ENCODE peak calls at places on chromosome 14, in seven cellular contexts. L is mucosa of descending colon, D is PC-9, J is sigmoid colon, G is endothelial cell of umbilical vein, B is right lobe of liver, X is tibial artery. F is an unnamed sample.

GRCh38 chr14:100840751-100841444 is 15.0 kb downstream of the MEG3 start:
- DNase-seq in J (no peak), B (no peak), L (no peak), G (no peak), X (peak; percentile 51), D (no peak), F (no peak)

GRCh38 chr14:24861083-24861630 is 188.8 kb downstream of the STXBP6 start:
- DNase-seq in G (no peak), J (no peak), X (no peak), D (peak; percentile 42), B (no peak), L (no peak), F (no peak)

GRCh38 chr14:91533623-91534022 is 23.5 kb upstream of the PPP4R3A start:
- DNase-seq in B (no peak), D (no peak), L (no peak), G (no peak), X (no peak), J (no peak), F (no peak)

GRCh38 chr14:83491091-83491490 is 1957.4 kb upstream of the SEL1L start:
- DNase-seq in G (no peak), L (no peak), X (no peak), B (no peak), J (no peak), D (no peak), F (no peak)

GRCh38 chr14:91127411-91127810 is 13.5 kb downstream of the DGLUCY start:
- DNase-seq in B (peak; percentile 80), J (no peak), G (no peak), D (peak; percentile 87), L (peak; percentile 80), X (no peak), F (peak; percentile 93)

GRCh38 chr14:59189822-59190368 is 1.4 kb downstream of the DAAM1 start:
- DNase-seq in L (peak; percentile 91), J (peak; percentile 95), D (peak; percentile 78), B (peak; percentile 87), X (peak; percentile 94), G (peak; percentile 80), F (peak; percentile 94)

GRCh38 chr14:89349196-89350008 is 67.6 kb downstream of the FOXN3 start:
- DNase-seq in D (no peak), L (no peak), B (peak; percentile 57), J (peak; percentile 81), G (no peak), X (no peak), F (no peak)

GRCh38 chr14:54564071-54564798 is 2.7 kb upstream of the SAMD4A start:
- DNase-seq in D (no peak), B (no peak), J (no peak), X (no peak), G (peak; percentile 73), L (no peak), F (no peak)

GRCh38 chr14:32381869-32382268 is 52.8 kb downstream of the AKAP6 start:
- DNase-seq in D (no peak), X (no peak), G (no peak), L (no peak), B (no peak), J (no peak), F (no peak)

GRCh38 chr14:58638231-58639205 is 756 bp downstream of the DACT1 start:
- DNase-seq in B (peak; percentile 38), X (peak; percentile 68), J (peak; percentile 66), D (no peak), L (peak; percentile 54), G (peak; percentile 26), F (no peak)

GRCh38 chr14:101249676-101250036 is 311.6 kb upstream of the DIO3 start:
- DNase-seq in J (no peak), L (no peak), X (peak; percentile 45), B (no peak), G (no peak), D (no peak), F (no peak)

GRCh38 chr14:83611906-83612305 is 1918.0 kb upstream of the FLRT2 start:
- DNase-seq in J (no peak), L (no peak), G (no peak), B (no peak), D (no peak), X (no peak), F (no peak)

GRCh38 chr14:20848955-20849570 is 42.1 kb upstream of the RNASE3 start:
- DNase-seq in X (no peak), J (no peak), G (no peak), D (no peak), L (no peak), B (no peak), F (no peak)

GRCh38 chr14:81529391-81529790 is 4.3 kb downstream of the SEL1L start:
- DNase-seq in G (no peak), B (no peak), J (no peak), L (no peak), D (no peak), X (no peak), F (no peak)

GRCh38 chr14:71193663-71194062 is 286.4 kb downstream of the PCNX1 start:
- DNase-seq in D (no peak), J (no peak), B (no peak), L (no peak), G (no peak), X (no peak), F (no peak)

GRCh38 chr14:32593290-32593942 is 264.3 kb downstream of the AKAP6 start:
- DNase-seq in D (no peak), L (no peak), J (no peak), X (no peak), B (no peak), G (no peak), F (no peak)

GRCh38 chr14:96811265-96811664 is 14.1 kb downstream of the VRK1 start:
- DNase-seq in L (no peak), J (no peak), X (no peak), G (no peak), D (no peak), B (no peak), F (no peak)

GRCh38 chr14:50092006-50092555 is 24.3 kb downstream of the VCPKMT start:
- DNase-seq in D (no peak), X (no peak), J (no peak), G (no peak), B (no peak), L (no peak), F (no peak)

GRCh38 chr14:96649327-96649601 is 147.1 kb downstream of the PAPOLA start:
- DNase-seq in L (no peak), D (no peak), G (no peak), J (no peak), B (no peak), X (no peak), F (no peak)

GRCh38 chr14:56059054-56059453 is 59.2 kb upstream of the PELI2 start:
- DNase-seq in X (no peak), L (no peak), G (no peak), J (no peak), D (no peak), B (no peak), F (no peak)

GRCh38 chr14:64992328-64992885 is 5.7 kb downstream of the FNTB start:
- DNase-seq in B (no peak), L (no peak), D (no peak), J (no peak), X (no peak), G (no peak), F (no peak)

GRCh38 chr14:102560436-102561261 is 31.8 kb upstream of the RCOR1 start:
- DNase-seq in L (no peak), D (no peak), X (no peak), G (no peak), J (no peak), B (no peak), F (no peak)

GRCh38 chr14:105989746-105990302 is 463.4 kb downstream of the TMEM121 start:
- DNase-seq in X (no peak), L (no peak), D (no peak), G (no peak), J (no peak), B (no peak), F (no peak)
- H3K9me3 ChIP-seq in X (no peaks in the 10 kb centered on the region), L (no peaks in the 10 kb centered on the region), D (no peaks in the 10 kb centered on the region), G (peaks cover 4% of the 10 kb centered on the region), J (no peaks in the 10 kb centered on the region), B (no peaks in the 10 kb centered on the region), F (no peaks in the 10 kb centered on the region)

DNA sequence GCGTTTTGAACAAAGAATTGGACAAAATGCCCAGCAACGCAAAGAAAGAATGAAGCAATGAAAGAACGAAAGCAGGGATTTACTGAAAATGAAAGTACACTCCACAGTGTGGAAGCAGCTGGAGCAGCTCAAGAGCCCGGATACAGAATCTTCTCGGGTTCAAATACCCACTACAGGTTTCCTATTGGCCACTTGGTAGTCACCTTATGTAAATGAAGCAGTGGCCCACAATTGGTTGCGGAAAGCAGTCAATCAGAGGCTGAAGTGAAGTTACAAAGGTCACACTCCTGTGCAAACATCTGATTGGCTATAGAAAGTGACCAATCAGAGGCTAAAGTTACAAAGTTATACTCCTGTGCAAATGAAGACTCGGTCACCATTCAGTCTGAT is 15.0 kb upstream of the PPP1R13B start:
- DNase-seq in J (no peak), L (peak; percentile 3), B (no peak), G (no peak), D (no peak), X (no peak), F (no peak)
- H3K4me3 ChIP-seq in J (no peak overlapping the region), L (no peak overlapping the region), B (peak overlapping the region; percentile 43), G (no peak overlapping the region), D (no peak overlapping the region), X (no peak overlapping the region), F (no peak overlapping the region)

DNA sequence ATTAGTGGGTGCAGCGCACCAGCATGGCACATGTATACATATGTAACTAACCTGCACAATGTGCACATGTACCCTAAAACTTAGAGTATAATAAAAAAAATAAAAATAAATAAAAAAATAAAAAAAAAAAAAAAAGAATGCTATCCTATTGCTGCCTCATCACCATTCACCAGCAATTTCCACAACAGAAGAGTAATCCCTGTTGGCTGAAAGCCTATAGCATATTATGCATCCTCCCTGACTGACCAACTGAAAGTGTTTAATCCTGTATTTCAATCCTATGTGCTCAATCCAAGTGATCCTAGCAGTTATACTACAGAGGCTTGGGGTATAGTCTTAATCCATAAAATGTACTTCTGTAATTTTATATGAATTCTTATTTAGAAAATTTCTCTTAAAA is 18.5 kb downstream of the DICER1 start:
- DNase-seq in D (no peak), B (no peak), L (no peak), X (no peak), J (no peak), G (no peak), F (no peak)
- H3K4me1 ChIP-seq in D (no peaks in the 10 kb centered on the region), B (peaks cover 28% of the 10 kb centered on the region), L (peaks cover 31% of the 10 kb centered on the region), X (no peaks in the 10 kb centered on the region), J (no peaks in the 10 kb centered on the region), G (no peaks in the 10 kb centered on the region), F (peaks cover 24% of the 10 kb centered on the region)

GRCh38 chr14:85280074-85280473 is 249.9 kb upstream of the FLRT2 start:
- DNase-seq in B (no peak), D (no peak), J (no peak), G (peak; percentile 69), X (no peak), L (no peak), F (no peak)

GRCh38 chr14:85276829-85277228 is 253.1 kb upstream of the FLRT2 start:
- DNase-seq in J (no peak), G (no peak), X (no peak), B (no peak), D (no peak), L (no peak), F (no peak)

GRCh38 chr14:85279407-85279806 is 250.5 kb upstream of the FLRT2 start:
- DNase-seq in D (no peak), J (no peak), L (no peak), X (no peak), B (no peak), G (no peak), F (no peak)

GRCh38 chr14:85281921-85282320 is 248.0 kb upstream of the FLRT2 start:
- DNase-seq in G (peak; percentile 45), J (no peak), D (no peak), L (no peak), B (no peak), X (no peak), F (no peak)
- H3K9me3 ChIP-seq in G (no peaks in the 10 kb centered on the region), J (no peaks in the 10 kb centered on the region), D (no peaks in the 10 kb centered on the region), L (no peaks in the 10 kb centered on the region), B (no peaks in the 10 kb centered on the region), X (no peaks in the 10 kb centered on the region), F (no peaks in the 10 kb centered on the region)

F was measured in RWPE2.